ENCODE peak calls at places on chromosomes 12 and 14, in six cellular contexts. C, T, E, F, G and K are unnamed samples. For H3K4me1 and H3K36me3, the result is how much of the 10 kb centered on the place peaks cover.

GRCh38 chr14:22836301-22837058 is at the start of gene MMP14:
- DNase-seq in C (peak), T (peak), E (no peak), F (peak), G (peak), K (peak)

GRCh38 chr14:24418492-24418873 is 11.0 kb downstream of the CBLN3 start:
- DNase-seq in C (no peak), T (no peak), E (no peak), F (no peak), G (no peak), K (no peak)

GRCh38 chr12:99870085-99870484 is 114.7 kb downstream of the ANKS1B start:
- DNase-seq in C (no peak), T (no peak), E (no peak), F (no peak), G (no peak), K (no peak)

GRCh38 chr12:13090054-13090453 is 13.4 kb downstream of the GSG1 start:
- DNase-seq in C (no peak), T (no peak), E (no peak), F (no peak), G (no peak), K (no peak)

GRCh38 chr12:8078400-8078799 is 3.7 kb upstream of the NECAP1 start:
- DNase-seq in C (peak), T (no peak), E (peak), F (peak), G (no peak), K (peak)

GRCh38 chr12:68374315-68374982 is 42.3 kb upstream of the MDM1 start:
- DNase-seq in C (no peak), T (no peak), E (no peak), F (no peak), G (no peak), K (no peak)

GRCh38 chr12:68622250-68622649 is 11.6 kb downstream of the RAP1B start:
- DNase-seq in C (no peak), T (no peak), E (no peak), F (peak), G (no peak), K (no peak)

GRCh38 chr14:76947838-76948184 is 80.7 kb downstream of the IRF2BPL start:
- DNase-seq in C (no peak), T (no peak), E (no peak), F (no peak), G (no peak), K (no peak)

GRCh38 chr14:58055497-58055896 is 96.5 kb downstream of the ARMH4 start:
- DNase-seq in C (no peak), T (no peak), E (no peak), F (no peak), G (no peak), K (no peak)

GRCh38 chr14:76773956-76774355 is 12.7 kb downstream of the VASH1 start:
- DNase-seq in C (no peak), T (no peak), E (no peak), F (no peak), G (no peak), K (no peak)

GRCh38 chr12:119730381-119730780 is 62.4 kb downstream of the PRKAB1 start:
- DNase-seq in C (no peak), T (no peak), E (no peak), F (no peak), G (no peak), K (no peak)

GRCh38 chr12:62783881-62784280 is 151.1 kb downstream of the PPM1H start:
- DNase-seq in C (no peak), T (no peak), E (no peak), F (no peak), G (no peak), K (no peak)

GRCh38 chr12:46459881-46460545 is 87.4 kb upstream of the SLC38A2 start:
- DNase-seq in C (no peak), T (no peak), E (no peak), F (no peak), G (no peak), K (no peak)

GRCh38 chr12:123097521-123098084 is 53.3 kb downstream of the PITPNM2 start:
- DNase-seq in C (no peak), T (no peak), E (no peak), F (peak), G (no peak), K (no peak)

GRCh38 chr12:118714051-118714460 is 267.3 kb upstream of the SRRM4 start:
- DNase-seq in C (no peak), T (peak), E (peak), F (no peak), G (no peak), K (peak)

GRCh38 chr14:64685364-64686130 is 18.7 kb upstream of the PLEKHG3 start:
- DNase-seq in C (no peak), T (no peak), E (no peak), F (no peak), G (no peak), K (no peak)

GRCh38 chr14:75523771-75524171 is 1.5 kb downstream of the BATF start:
- DNase-seq in C (peak), T (no peak), E (no peak), F (peak), G (no peak), K (no peak)

GRCh38 chr12:19855876-19856275 is 416.6 kb downstream of the AEBP2 start:
- DNase-seq in C (no peak), T (no peak), E (no peak), F (no peak), G (no peak), K (no peak)

GRCh38 chr12:93460882-93461281 is 6.4 kb upstream of the MRPL42 start:
- DNase-seq in C (no peak), T (no peak), E (no peak), F (no peak), G (no peak), K (no peak)

GRCh38 chr12:128864516-128865186 is 11.4 kb downstream of the GLT1D1 start:
- DNase-seq in C (no peak), T (no peak), E (no peak), F (no peak), G (no peak), K (no peak)

GRCh38 chr12:112887542-112887941 is 19.2 kb upstream of the OAS1 start:
- DNase-seq in C (no peak), T (no peak), E (no peak), F (no peak), G (no peak), K (no peak)

GRCh38 chr14:67359319-67359774 is 257 bp downstream of the ATP6V1D start:
- DNase-seq in C (peak), T (no peak), E (no peak), F (peak), G (peak), K (peak)

GRCh38 chr12:96889273-96889933 is 17.7 kb upstream of the NEDD1 start:
- DNase-seq in C (peak), T (no peak), E (no peak), F (no peak), G (no peak), K (peak)

GRCh38 chr14:66121859-66122258 is 364.3 kb upstream of the CCDC196 start:
- DNase-seq in C (no peak), T (no peak), E (no peak), F (no peak), G (no peak), K (peak)

GRCh38 chr14:93958567-93959238 is 17.7 kb downstream of the ASB2 start:
- DNase-seq in C (no peak), T (no peak), E (no peak), F (no peak), G (no peak), K (no peak)

GRCh38 chr14:93960774-93961438 is 15.5 kb downstream of the ASB2 start:
- DNase-seq in C (no peak), T (no peak), E (no peak), F (no peak), G (no peak), K (no peak)

GRCh38 chr14:93957751-93958566 is 18.4 kb downstream of the ASB2 start:
- DNase-seq in C (no peak), T (no peak), E (no peak), F (no peak), G (no peak), K (no peak)

GRCh38 chr14:93960108-93960475 is 16.3 kb downstream of the ASB2 start:
- DNase-seq in C (peak), T (no peak), E (no peak), F (no peak), G (no peak), K (no peak)

GRCh38 chr14:93959239-93960107 is 16.9 kb downstream of the ASB2 start:
- DNase-seq in C (peak), T (no peak), E (no peak), F (peak), G (peak), K (peak)
- H3K4me1 ChIP-seq in C (under half), T (under half), E (under half), F (half or more), G (under half), K (under half)

GRCh38 chr12:6556857-6557256 is 1.0 kb upstream of the IFFO1 start:
- DNase-seq in C (no peak), T (no peak), E (no peak), F (no peak), G (no peak), K (no peak)

GRCh38 chr12:6554990-6555691 is 701 bp downstream of the IFFO1 start:
- DNase-seq in C (no peak), T (no peak), E (no peak), F (peak), G (no peak), K (peak)

GRCh38 chr12:6553051-6553868 is 2.6 kb downstream of the IFFO1 start:
- DNase-seq in C (peak), T (no peak), E (no peak), F (peak), G (no peak), K (no peak)

GRCh38 chr12:6552140-6552551 is 3.7 kb downstream of the IFFO1 start:
- DNase-seq in C (no peak), T (no peak), E (no peak), F (peak), G (no peak), K (no peak)

GRCh38 chr12:6554168-6554989 is 1.5 kb downstream of the IFFO1 start:
- DNase-seq in C (peak), T (peak), E (peak), F (peak), G (peak), K (peak)
- H3K36me3 ChIP-seq in C (under half), T (under half), E (half or more), F (under half), G (under half), K (under half)

GRCh38 chr12:53004582-53004981 is 1.7 kb upstream of the EIF4B start:
- DNase-seq in C (peak), T (no peak), E (no peak), F (peak), G (no peak), K (peak)

GRCh38 chr12:53006810-53007742 is 820 bp downstream of the EIF4B start:
- DNase-seq in C (peak), T (peak), E (peak), F (peak), G (peak), K (peak)

GRCh38 chr12:53005215-53005985 is 856 bp upstream of the EIF4B start:
- DNase-seq in C (no peak), T (peak), E (peak), F (peak), G (no peak), K (peak)

GRCh38 chr12:53004178-53004577 is 2.1 kb upstream of the EIF4B start:
- DNase-seq in C (no peak), T (no peak), E (no peak), F (no peak), G (peak), K (peak)

DNA sequence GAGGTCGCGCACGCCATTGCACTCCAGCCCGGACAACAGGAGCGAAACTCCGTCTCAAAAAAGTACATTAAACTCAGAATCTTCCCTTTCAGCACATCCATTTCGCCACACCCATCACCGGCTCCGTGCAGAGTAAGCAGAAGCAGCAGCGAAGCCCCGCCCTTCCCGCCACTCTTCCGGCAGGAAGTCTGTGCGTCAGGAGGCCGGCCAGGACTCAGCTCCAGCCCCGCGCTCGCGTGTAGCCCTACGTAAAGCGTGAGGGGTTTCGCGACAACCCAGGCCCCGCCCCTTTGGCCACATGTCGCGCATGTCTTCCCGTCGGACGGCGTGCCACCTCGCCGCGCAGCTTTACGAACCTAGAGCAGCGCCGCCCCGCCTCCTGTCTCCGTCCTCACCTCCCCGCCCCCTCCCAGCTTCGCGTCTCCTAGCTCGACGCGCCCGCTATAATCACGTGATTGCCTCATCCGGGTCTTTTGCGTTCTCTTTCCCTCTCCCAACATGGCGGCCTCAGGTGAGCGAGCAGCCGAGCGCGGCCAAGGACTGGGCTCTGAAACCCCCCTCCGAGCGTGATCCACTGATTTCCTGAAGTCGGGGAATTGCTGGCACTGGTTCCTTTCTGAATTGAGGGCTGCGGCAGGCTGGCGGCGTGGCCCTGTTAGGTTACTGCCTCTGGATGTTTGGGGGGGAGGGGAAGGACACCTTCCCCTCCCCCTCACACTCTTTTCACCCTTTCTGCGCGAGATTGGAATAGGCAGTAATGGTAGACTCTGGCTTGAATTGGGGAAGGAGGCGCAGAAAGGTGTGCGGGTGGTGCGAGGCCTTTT is at the start of gene EIF4B:
- DNase-seq in C (peak), T (peak), E (peak), F (peak), G (peak), K (peak)
- H3K4ac ChIP-seq in C (peak), T (peak), E (peak), F (peak), G (peak), K (peak)

GRCh38 chr12:53970451-53970850 is 2.5 kb upstream of the HOXC11 start:
- DNase-seq in C (no peak), T (no peak), E (no peak), F (no peak), G (no peak), K (no peak)
- H3K4me1 ChIP-seq in C (under half), T (under half), E (under half), F (under half), G (under half), K (under half)

GRCh38 chr14:102046337-102047278 is 40.2 kb downstream of the HSP90AA1 start:
- DNase-seq in C (peak), T (peak), E (peak), F (peak), G (peak), K (peak)
- H3K36me3 ChIP-seq in C (half or more), T (half or more), E (half or more), F (half or more), G (half or more), K (under half)

GRCh38 chr12:110124184-110124995 is at the start of gene IFT81:
- DNase-seq in C (peak), T (peak), E (peak), F (peak), G (peak), K (peak)
- H3K4ac ChIP-seq in C (peak), T (no peak), E (no peak), F (peak), G (peak), K (peak)

GRCh38 chr12:109147954-109148353 is 31.6 kb downstream of the ACACB start:
- DNase-seq in C (no peak), T (no peak), E (no peak), F (no peak), G (no peak), K (no peak)
- H3K4me1 ChIP-seq in C (under half), T (under half), E (under half), F (under half), G (under half), K (under half)

GRCh38 chr14:92135269-92135668 is 13.5 kb downstream of the CPSF2 start:
- DNase-seq in C (peak), T (no peak), E (no peak), F (peak), G (no peak), K (peak)
- H3K36me3 ChIP-seq in C (under half), T (half or more), E (half or more), F (under half), G (under half), K (under half)

GRCh38 chr14:49692895-49693737 is at the start of gene KLHDC1:
- DNase-seq in C (peak), T (peak), E (peak), F (peak), G (peak), K (peak)
- H3K4ac ChIP-seq in C (peak), T (peak), E (peak), F (peak), G (peak), K (peak)

GRCh38 chr12:44285321-44285720 is 449.4 kb downstream of the TMEM117 start:
- DNase-seq in C (no peak), T (no peak), E (no peak), F (peak), G (no peak), K (no peak)
- H3K4me1 ChIP-seq in C (under half), T (under half), E (under half), F (under half), G (under half), K (under half)